ENCODE peak calls at places on chromosomes 3 and 15, in five cellular contexts. O is HepG2; V is naive thymus-derived CD8-positive, alpha-beta T cell; F is lower lobe of right lung; Y is sciatic nerve. B is an unnamed sample.

GRCh38 chr3:35187908-35188307 is 451.4 kb upstream of the ARPP21 start:
- DNase-seq in O (no peak), V (no peak), F (no peak), Y (no peak), B (no peak)

GRCh38 chr15:70956196-70956595 is 63.6 kb downstream of the LRRC49 start:
- DNase-seq in O (no peak), V (no peak), F (no peak), Y (no peak), B (no peak)

GRCh38 chr3:143163562-143163961 is 44.0 kb downstream of the CHST2 start:
- DNase-seq in O (no peak), V (no peak), F (no peak), Y (no peak), B (no peak)

GRCh38 chr3:48474619-48475018 is 28.1 kb downstream of the ATRIP start:
- DNase-seq in O (peak), V (no peak), F (no peak), Y (no peak), B (peak)

GRCh38 chr3:155130001-155130400 is 49.9 kb downstream of the MME start:
- DNase-seq in O (no peak), V (no peak), F (no peak), Y (no peak), B (no peak)

GRCh38 chr3:52455283-52456168 is at the start of gene NISCH:
- DNase-seq in O (peak), V (peak), F (peak), Y (peak), B (peak)

GRCh38 chr3:161630791-161631190 is 134.2 kb downstream of the OTOL1 start:
- DNase-seq in O (no peak), V (no peak), F (no peak), Y (no peak), B (peak)

GRCh38 chr3:14806641-14807263 is 12.0 kb upstream of the FGD5 start:
- DNase-seq in O (no peak), V (no peak), F (peak), Y (no peak), B (no peak)

GRCh38 chr3:69567026-69567767 is 172.1 kb upstream of the MITF start:
- DNase-seq in O (no peak), V (no peak), F (no peak), Y (no peak), B (no peak)

GRCh38 chr15:74235962-74236361 is at the start of gene CCDC33:
- DNase-seq in O (no peak), V (no peak), F (peak), Y (no peak), B (no peak)

GRCh38 chr15:50814634-50815033 is 49.1 kb upstream of the SPPL2A start:
- DNase-seq in O (no peak), V (no peak), F (no peak), Y (no peak), B (no peak)

GRCh38 chr15:99432271-99433025 is 133.3 kb upstream of the MEF2A start:
- DNase-seq in O (no peak), V (no peak), F (no peak), Y (peak), B (no peak)

GRCh38 chr15:94274745-94275144 is 43.4 kb downstream of the MCTP2 start:
- DNase-seq in O (no peak), V (no peak), F (no peak), Y (no peak), B (no peak)

GRCh38 chr15:40340740-40341400 is at the start of gene CCDC9B:
- DNase-seq in O (peak), V (no peak), F (peak), Y (peak), B (peak)

GRCh38 chr3:129482721-129483120 is 42.7 kb downstream of the IFT122 start:
- DNase-seq in O (no peak), V (no peak), F (no peak), Y (no peak), B (no peak)

GRCh38 chr3:126523745-126524428 is at the start of gene CHST13:
- DNase-seq in O (peak), V (no peak), F (peak), Y (no peak), B (peak)

GRCh38 chr3:101072299-101072698 is 79.1 kb upstream of the ABI3BP start:
- DNase-seq in O (no peak), V (no peak), F (no peak), Y (no peak), B (peak)

GRCh38 chr3:104523136-104523535 is 843.6 kb upstream of the ALCAM start:
- DNase-seq in O (no peak), V (no peak), F (no peak), Y (no peak), B (no peak)

GRCh38 chr15:92808611-92809063 is 91.5 kb upstream of the CHD2 start:
- DNase-seq in O (no peak), V (no peak), F (peak), Y (peak), B (peak)

GRCh38 chr3:128681277-128681829 is 30.7 kb upstream of the RPN1 start:
- DNase-seq in O (no peak), V (no peak), F (no peak), Y (no peak), B (no peak)

GRCh38 chr15:38521316-38521715 is 43.3 kb downstream of the RASGRP1 start:
- DNase-seq in O (no peak), V (no peak), F (no peak), Y (no peak), B (no peak)

GRCh38 chr3:189267981-189268613 is 96.3 kb downstream of the TPRG1 start:
- DNase-seq in O (peak), V (no peak), F (no peak), Y (no peak), B (no peak)

GRCh38 chr3:140007081-140007480 is 72.1 kb downstream of the CLSTN2 start:
- DNase-seq in O (no peak), V (no peak), F (no peak), Y (no peak), B (no peak)